ENCODE peak calls at places on chromosomes 5 and 9, in five cellular contexts. J, P, Q, Y and H are unnamed samples.

GRCh38 chr5:163385276-163385675 is 52.1 kb upstream of the CCNG1 start:
- DNase-seq in J (no peak), P (no peak), Q (no peak), Y (no peak), H (peak; percentile 54)

GRCh38 chr5:2740849-2741555 is 10.5 kb downstream of the IRX2 start:
- DNase-seq in J (no peak), P (no peak), Q (no peak), Y (no peak), H (no peak)

GRCh38 chr5:91030521-91031395 is 352.4 kb downstream of the ARRDC3 start:
- DNase-seq in J (peak; percentile 8), P (no peak), Q (no peak), Y (no peak), H (no peak)

GRCh38 chr9:134546231-134546731 is 95.3 kb upstream of the COL5A1 start:
- DNase-seq in J (peak; percentile 26), P (no peak), Q (no peak), Y (no peak), H (no peak)

GRCh38 chr5:28226407-28226806 is 1188.0 kb upstream of the CDH9 start:
- DNase-seq in J (no peak), P (no peak), Q (no peak), Y (no peak), H (no peak)

GRCh38 chr9:87569008-87569908 is 71.6 kb downstream of the DAPK1 start:
- DNase-seq in J (no peak), P (peak; percentile 48), Q (no peak), Y (no peak), H (no peak)

GRCh38 chr5:38124321-38124720 is 134.0 kb upstream of the EGFLAM start:
- DNase-seq in J (no peak), P (no peak), Q (no peak), Y (no peak), H (no peak)

GRCh38 chr9:99373912-99374311 is 151.8 kb downstream of the SEC61B start:
- DNase-seq in J (no peak), P (no peak), Q (no peak), Y (no peak), H (no peak)

GRCh38 chr9:127166651-127167524 is 44.5 kb upstream of the ANGPTL2 start:
- DNase-seq in J (peak; percentile 36), P (no peak), Q (peak; percentile 26), Y (no peak), H (no peak)

GRCh38 chr9:22114956-22115355 is 105.9 kb upstream of the CDKN2B start:
- DNase-seq in J (peak; percentile 70), P (no peak), Q (no peak), Y (no peak), H (no peak)

DNA sequence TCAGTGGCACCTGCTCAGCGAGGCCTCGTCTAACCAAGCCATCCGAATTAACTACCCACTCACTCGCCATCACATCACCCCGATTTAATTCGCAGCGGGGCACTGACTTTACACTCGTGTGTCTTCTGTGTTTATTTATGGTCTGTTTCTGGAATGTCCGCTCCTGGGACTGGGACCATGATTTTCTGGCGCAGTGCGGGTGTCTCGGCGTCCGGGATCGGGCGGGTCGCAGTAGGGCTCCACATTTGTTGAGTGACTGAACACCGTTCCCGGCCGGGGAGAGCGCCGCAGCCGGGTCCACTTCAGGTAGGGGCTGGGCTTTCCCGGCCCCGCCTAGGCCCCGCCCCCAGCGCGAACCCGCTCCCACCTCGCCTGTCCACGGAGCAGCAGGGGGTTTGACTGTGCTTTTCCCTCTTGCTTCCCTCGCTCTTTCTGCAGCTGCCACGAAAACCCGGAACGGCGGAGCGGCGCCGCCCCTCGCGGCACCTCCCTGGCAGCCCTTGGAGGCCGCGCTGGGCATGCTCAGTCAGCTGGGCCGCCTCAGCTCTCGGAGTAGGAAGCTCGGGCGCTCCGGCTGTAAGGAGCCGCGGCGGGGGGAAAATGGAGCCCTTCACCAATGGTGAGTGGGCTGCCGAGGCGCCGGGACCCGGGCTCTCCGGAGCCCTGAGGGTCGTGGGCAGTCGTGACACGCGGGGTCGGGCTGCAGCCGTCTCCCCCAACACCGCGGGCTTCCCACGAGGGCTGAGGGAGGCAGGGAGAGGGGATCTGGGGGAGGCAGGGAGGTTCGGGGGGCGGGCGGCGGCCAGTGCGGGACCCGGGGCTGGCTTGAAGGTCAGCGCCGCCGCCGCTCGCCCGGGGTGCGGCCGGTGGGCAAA is at the start of gene LNPEP:
- DNase-seq in J (peak; percentile 97), P (peak; percentile 97), Q (peak; percentile 97), Y (peak; percentile 94), H (peak; percentile 94)
- TF ChIP-seq POLR2A in J (no peak), P (peak; percentile 92), Q (no peak), Y (no peak), H (peak; percentile 79)

DNA sequence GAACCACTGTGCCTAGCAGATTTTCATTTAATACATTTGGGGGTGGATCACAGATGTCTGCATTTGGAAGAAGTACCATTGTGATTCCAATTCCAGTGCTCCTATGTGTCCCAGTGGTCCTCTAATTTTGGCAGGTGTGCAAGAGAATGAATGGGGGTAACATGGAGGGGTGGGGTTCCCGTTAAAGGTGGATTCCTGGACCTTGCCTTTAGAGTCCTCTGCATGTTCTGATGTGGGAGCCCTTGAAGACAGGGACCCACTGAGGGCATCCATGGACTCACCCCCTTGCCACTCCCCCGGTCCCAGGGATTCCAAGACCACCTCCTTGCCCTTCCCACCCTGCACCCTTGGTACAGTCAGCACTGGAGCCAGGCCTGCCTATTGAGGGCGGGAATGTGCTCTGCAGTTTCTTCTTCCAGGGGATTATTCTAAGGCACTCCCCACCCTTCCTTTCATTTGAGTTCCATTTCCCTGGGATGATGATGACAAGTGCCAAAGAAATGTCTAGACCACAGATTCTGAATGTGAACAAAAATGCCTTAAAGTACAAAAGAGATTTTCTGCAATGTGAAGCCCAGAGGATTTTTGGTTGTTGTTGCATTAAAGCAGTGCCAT is 119.3 kb upstream of the PTCH1 start:
- DNase-seq in J (no peak), P (no peak), Q (no peak), Y (no peak), H (no peak)
- H3K4me3 ChIP-seq in J (no peak overlapping the region), P (no peak overlapping the region), Q (no peak overlapping the region), Y (no peak overlapping the region), H (no peak overlapping the region)

DNA sequence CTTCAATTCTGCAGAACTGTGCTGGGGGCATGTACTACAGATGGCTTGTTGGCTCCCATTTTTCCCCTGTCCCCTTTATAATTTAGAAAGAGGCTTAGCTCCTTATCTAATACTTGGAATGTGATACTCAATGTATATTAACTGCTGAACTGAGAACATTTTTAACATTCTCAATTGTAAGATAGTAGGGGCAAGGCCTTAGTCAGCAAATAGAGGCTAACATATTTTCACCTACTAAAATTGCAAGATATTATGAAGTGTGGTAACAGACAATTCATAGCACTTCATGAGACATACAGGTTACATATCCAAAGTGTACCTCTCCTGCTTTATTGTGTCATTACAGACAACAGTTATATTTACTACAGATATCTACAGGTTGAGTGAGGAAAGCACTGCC is 118.2 kb upstream of the ZNF366 start:
- DNase-seq in J (no peak), P (no peak), Q (no peak), Y (no peak), H (no peak)
- TF ChIP-seq POLR2A in J (no peak), P (no peak), Q (no peak), Y (no peak), H (no peak)

GRCh38 chr5:168528521-168529360 is at the start of gene FBLL1:
- DNase-seq in J (peak; percentile 16), P (peak; percentile 31), Q (no peak), Y (no peak), H (peak; percentile 26)
- H3K4me3 ChIP-seq in J (peak within 1 kb of the TSS; percentile 41), P (no peak within 1 kb of the TSS), Q (peak within 1 kb of the TSS; percentile 44), Y (peak within 1 kb of the TSS; percentile 56), H (peak within 1 kb of the TSS; percentile 31)